ENCODE peak calls at places on chromosomes 7 and 10, in ten cellular contexts. J, H, Y, W, S, Z, M, G, O and E are unnamed samples.

GRCh38 chr10:19416164-19416563 is 367.6 kb downstream of the MALRD1 start:
- DNase-seq in Z (no peak), G (no peak), M (no peak), H (no peak), W (no peak), O (no peak), S (no peak), Y (no peak), J (no peak), E (no peak)

GRCh38 chr7:99224263-99224947 is 16.5 kb upstream of the KPNA7 start:
- DNase-seq in M (no peak), J (no peak), O (peak; percentile 15), S (no peak), W (no peak), H (no peak), Y (no peak), G (no peak), Z (no peak), E (no peak)

GRCh38 chr7:127578036-127578684 is 7.2 kb downstream of the GCC1 start:
- DNase-seq in G (no peak), M (no peak), Z (no peak), Y (no peak), J (peak; percentile 4), O (peak; percentile 44), S (no peak), W (no peak), H (no peak), E (peak; percentile 42)

GRCh38 chr7:116802144-116802747 is 60.1 kb upstream of the CAPZA2 start:
- DNase-seq in O (peak; percentile 84), W (no peak), H (no peak), Z (no peak), J (no peak), G (no peak), Y (no peak), M (no peak), S (no peak), E (peak; percentile 50)

GRCh38 chr10:86263209-86263608 is 103.4 kb downstream of the GRID1 start:
- DNase-seq in O (no peak), J (no peak), H (no peak), M (no peak), G (no peak), Z (no peak), Y (no peak), S (no peak), W (peak; percentile 32), E (no peak)

GRCh38 chr7:155412416-155413253 is 45.3 kb upstream of the EN2 start:
- DNase-seq in J (peak; percentile 85), H (no peak), S (peak; percentile 10), Y (no peak), O (peak; percentile 13), G (peak; percentile 51), W (peak; percentile 79), M (peak; percentile 30), Z (peak; percentile 53), E (peak; percentile 73)

GRCh38 chr7:10225265-10225664 is 748.4 kb upstream of the PHF14 start:
- DNase-seq in S (no peak), W (no peak), Z (peak; percentile 22), J (no peak), G (no peak), Y (no peak), H (peak; percentile 33), M (no peak), O (no peak), E (no peak)

GRCh38 chr10:71911296-71911954 is 52.8 kb upstream of the CHST3 start:
- DNase-seq in W (no peak), S (no peak), M (no peak), Y (no peak), J (no peak), Z (no peak), G (no peak), O (no peak), H (no peak), E (no peak)

GRCh38 chr10:30818010-30818660 is 188.6 kb upstream of the LYZL2 start:
- DNase-seq in O (peak; percentile 59), S (no peak), Z (no peak), H (peak; percentile 80), Y (no peak), W (no peak), J (no peak), M (no peak), G (no peak), E (no peak)